ENCODE peak calls at places on chromosomes 3 and 15, in eight cellular contexts. X, Z, K, P, M, I, W and R are unnamed samples.

GRCh38 chr15:50685976-50686467 is 575 bp downstream of the TRPM7 start:
- DNase-seq in Z (peak; percentile 33), W (peak; percentile 63), P (no peak), I (peak; percentile 87), M (peak; percentile 57), X (no peak), K (peak; percentile 83), R (peak; percentile 57)

GRCh38 chr3:7144696-7145308 is 283.9 kb downstream of the GRM7 start:
- DNase-seq in K (no peak), W (no peak), I (peak; percentile 64), M (no peak), P (peak; percentile 30), Z (no peak), X (no peak), R (no peak)

GRCh38 chr15:45378913-45379262 is 544 bp upstream of the GATM start:
- DNase-seq in M (no peak), P (no peak), X (no peak), W (no peak), I (peak; percentile 10), Z (no peak), K (no peak), R (no peak)

GRCh38 chr3:177335728-177336127 is 138.4 kb upstream of the TBL1XR1 start:
- DNase-seq in W (peak; percentile 58), K (no peak), M (peak; percentile 20), X (no peak), I (no peak), Z (no peak), P (no peak), R (no peak)

GRCh38 chr15:68389041-68389930 is 42.7 kb downstream of the ITGA11 start:
- DNase-seq in K (peak; percentile 32), I (no peak), Z (no peak), W (no peak), M (no peak), X (no peak), P (no peak), R (no peak)

GRCh38 chr3:183548262-183548769 is 7.2 kb downstream of the KLHL6 start:
- DNase-seq in P (peak; percentile 66), Z (no peak), I (no peak), X (peak; percentile 69), M (no peak), K (no peak), W (peak; percentile 74), R (no peak)

GRCh38 chr3:101151286-101151901 is 158.2 kb upstream of the ABI3BP start:
- DNase-seq in I (no peak), P (no peak), K (no peak), M (no peak), Z (no peak), X (no peak), W (no peak), R (no peak)

GRCh38 chr3:4820296-4821121 is 158.7 kb upstream of the BHLHE40 start:
- DNase-seq in K (no peak), M (no peak), I (no peak), P (no peak), Z (no peak), W (no peak), X (no peak), R (no peak)

GRCh38 chr3:81443948-81444347 is 317.5 kb downstream of the GBE1 start:
- DNase-seq in W (no peak), X (peak; percentile 49), I (no peak), M (no peak), K (no peak), Z (no peak), P (no peak), R (no peak)

GRCh38 chr3:123622766-123623165 is 37.9 kb upstream of the HACD2 start:
- DNase-seq in I (no peak), M (no peak), K (no peak), X (no peak), Z (no peak), P (no peak), W (no peak), R (no peak)
- H3K27ac ChIP-seq in I (no peak overlapping the region), M (no peak overlapping the region), K (no peak overlapping the region), X (peak overlapping the region; percentile 46), Z (no peak overlapping the region), P (no peak overlapping the region), W (peak overlapping the region; percentile 16), R (no peak overlapping the region)

GRCh38 chr3:43244694-43245093 is 41.6 kb upstream of the SNRK start:
- DNase-seq in X (no peak), W (no peak), K (no peak), Z (no peak), P (no peak), M (no peak), I (no peak), R (no peak)
- H3K4me1 ChIP-seq in X (peaks cover 5% of the 10 kb centered on the region), W (no peaks in the 10 kb centered on the region), K (peaks cover 14% of the 10 kb centered on the region), Z (no peaks in the 10 kb centered on the region), P (peaks cover 9% of the 10 kb centered on the region), M (peaks cover 52% of the 10 kb centered on the region), I (no peaks in the 10 kb centered on the region), R (peaks cover 7% of the 10 kb centered on the region)

GRCh38 chr15:73936588-73937312 is 10.5 kb downstream of the LOXL1 start:
- DNase-seq in W (no peak), K (no peak), Z (no peak), I (no peak), P (no peak), X (no peak), M (no peak), R (no peak)
- H3K27ac ChIP-seq in W (peak overlapping the region; percentile 85), K (no peak overlapping the region), Z (peak overlapping the region; percentile 28), I (no peak overlapping the region), P (no peak overlapping the region), X (no peak overlapping the region), M (no peak overlapping the region), R (no peak overlapping the region)

GRCh38 chr15:90931737-90932659 is at the start of gene HDDC3:
- DNase-seq in Z (peak; percentile 85), W (peak; percentile 86), X (peak; percentile 72), P (peak; percentile 86), K (peak; percentile 96), M (peak; percentile 93), I (peak; percentile 91), R (peak; percentile 90)
- H3K4me1 ChIP-seq in Z (peaks cover 36% of the 10 kb centered on the region), W (peaks cover 21% of the 10 kb centered on the region), X (peaks cover 39% of the 10 kb centered on the region), P (peaks cover 15% of the 10 kb centered on the region), K (peaks cover 54% of the 10 kb centered on the region), M (peaks cover 72% of the 10 kb centered on the region), I (peaks cover 6% of the 10 kb centered on the region), R (peaks cover 34% of the 10 kb centered on the region)

GRCh38 chr3:107238787-107239186 is 138.5 kb upstream of the CCDC54 start:
- DNase-seq in I (no peak), M (no peak), P (no peak), Z (no peak), W (no peak), X (no peak), K (no peak), R (no peak)

GRCh38 chr3:107236661-107237375 is 140.4 kb upstream of the CCDC54 start:
- DNase-seq in I (no peak), M (no peak), W (peak; percentile 17), X (no peak), Z (no peak), K (no peak), P (no peak), R (no peak)

GRCh38 chr3:107239703-107240102 is 137.5 kb upstream of the CCDC54 start:
- DNase-seq in Z (no peak), M (no peak), W (no peak), P (no peak), K (no peak), X (no peak), I (no peak), R (no peak)

GRCh38 chr3:107235923-107236315 is 141.3 kb upstream of the CCDC54 start:
- DNase-seq in P (peak; percentile 66), W (peak; percentile 89), Z (peak; percentile 27), I (peak; percentile 80), M (peak; percentile 78), X (peak; percentile 68), K (no peak), R (peak; percentile 57)

GRCh38 chr3:107235193-107235922 is 141.9 kb upstream of the CCDC54 start:
- DNase-seq in I (no peak), M (no peak), X (no peak), W (peak; percentile 43), Z (no peak), K (no peak), P (no peak), R (no peak)
- H3K27ac ChIP-seq in I (no peak overlapping the region), M (peak overlapping the region; percentile 35), X (peak overlapping the region; percentile 37), W (no peak overlapping the region), Z (peak overlapping the region; percentile 87), K (peak overlapping the region; percentile 33), P (no peak overlapping the region), R (peak overlapping the region; percentile 67)